ENCODE peak calls at places on chromosomes 5 and 9, in nine cellular contexts. E, V, J, B, Q, G, L, R and C are unnamed samples. For H3K36me3 and H3K27me3, the result is how much of the 10 kb centered on the place peaks cover.

GRCh38 chr9:113957778-113958430 is 81.8 kb downstream of the ZNF618 start:
- DNase-seq in R (no peak), E (no peak), Q (no peak), V (no peak), B (peak), L (peak), G (no peak), J (no peak), C (no peak)

GRCh38 chr9:99076030-99076429 is 28.9 kb upstream of the TGFBR1 start:
- DNase-seq in Q (no peak), R (no peak), E (no peak), J (no peak), V (no peak), G (no peak), B (no peak), L (no peak), C (no peak)

GRCh38 chr5:132225165-132226032 is 2.3 kb downstream of the P4HA2 start:
- DNase-seq in L (peak), E (peak), R (peak), B (peak), J (peak), G (peak), V (peak), Q (peak), C (no peak)

GRCh38 chr9:125460346-125460745 is 198.7 kb downstream of the GAPVD1 start:
- DNase-seq in E (no peak), J (no peak), Q (no peak), R (no peak), V (no peak), B (no peak), G (no peak), L (no peak), C (no peak)

GRCh38 chr9:130867556-130867955 is 29.1 kb downstream of the QRFP start:
- DNase-seq in L (no peak), B (no peak), E (no peak), J (no peak), Q (no peak), G (no peak), R (no peak), V (no peak), C (no peak)

GRCh38 chr5:149383399-149383798 is 4.3 kb upstream of the IL17B start:
- DNase-seq in G (peak), Q (no peak), R (peak), J (peak), E (no peak), V (no peak), B (no peak), L (no peak), C (no peak)

GRCh38 chr9:134050726-134051125 is 17.1 kb downstream of the BRD3 start:
- DNase-seq in Q (no peak), E (no peak), J (no peak), G (no peak), L (no peak), V (no peak), B (no peak), R (peak), C (no peak)

GRCh38 chr5:149532413-149532812 is 18.8 kb downstream of the CSNK1A1 start:
- DNase-seq in R (no peak), J (no peak), G (no peak), Q (no peak), B (no peak), E (no peak), L (no peak), V (no peak), C (no peak)

GRCh38 chr5:126166368-126166767 is 256.8 kb upstream of the GRAMD2B start:
- DNase-seq in E (no peak), R (no peak), Q (no peak), G (no peak), L (no peak), V (no peak), B (no peak), J (no peak), C (no peak)

GRCh38 chr5:150079655-150080461 is 6.5 kb downstream of the CSF1R start:
- DNase-seq in L (no peak), E (no peak), J (no peak), G (no peak), Q (no peak), B (no peak), V (no peak), R (no peak), C (peak)

GRCh38 chr9:91192379-91192775 is 169.3 kb downstream of the AUH start:
- DNase-seq in B (no peak), L (no peak), Q (no peak), R (peak), J (no peak), G (no peak), E (no peak), V (peak), C (no peak)

GRCh38 chr5:132677682-132678400 is 4.1 kb downstream of the IL4 start:
- DNase-seq in E (no peak), Q (no peak), G (no peak), V (no peak), B (no peak), J (no peak), R (no peak), L (no peak), C (peak)

GRCh38 chr9:133788045-133788818 is 50.1 kb upstream of the SARDH start:
- DNase-seq in L (no peak), G (no peak), J (no peak), R (no peak), V (no peak), B (no peak), E (no peak), Q (no peak), C (no peak)

GRCh38 chr5:88702328-88702727 is 180.7 kb downstream of the MEF2C start:
- DNase-seq in B (no peak), Q (no peak), G (no peak), E (no peak), J (no peak), L (no peak), V (no peak), R (no peak), C (no peak)

GRCh38 chr9:112665347-112665746 is 52.6 kb downstream of the INIP start:
- DNase-seq in B (no peak), R (no peak), Q (no peak), J (no peak), L (no peak), E (no peak), G (no peak), V (no peak), C (no peak)

GRCh38 chr5:36240779-36241635 is 718 bp downstream of the NADK2 start:
- DNase-seq in V (peak), G (no peak), B (peak), R (peak), J (peak), Q (peak), E (peak), L (peak), C (peak)

GRCh38 chr9:114671605-114672004 is 10.4 kb downstream of the TEX48 start:
- DNase-seq in J (no peak), B (peak), Q (no peak), R (no peak), V (no peak), L (no peak), G (no peak), E (no peak), C (no peak)

GRCh38 chr9:135131488-135131887 is 44.0 kb downstream of the OLFM1 start:
- DNase-seq in G (no peak), V (no peak), Q (no peak), J (no peak), R (no peak), L (no peak), B (no peak), E (no peak), C (no peak)

GRCh38 chr9:76155361-76155760 is 238.9 kb downstream of the RFK start:
- DNase-seq in E (no peak), Q (no peak), B (no peak), G (no peak), V (no peak), L (no peak), J (no peak), R (no peak), C (no peak)

GRCh38 chr5:103110403-103110802 is 9.5 kb downstream of the GIN1 start:
- DNase-seq in R (no peak), G (no peak), L (no peak), J (no peak), B (no peak), V (no peak), Q (no peak), E (no peak), C (no peak)

GRCh38 chr9:130186839-130187522 is 14.8 kb downstream of the NCS1 start:
- DNase-seq in J (peak), E (peak), Q (no peak), L (peak), R (no peak), G (no peak), B (peak), V (peak), C (peak)

GRCh38 chr5:87825583-87825982 is 412.9 kb upstream of the CCNH start:
- DNase-seq in E (no peak), V (no peak), B (no peak), Q (no peak), G (no peak), L (no peak), J (no peak), R (no peak), C (no peak)

GRCh38 chr9:121944741-121945191 is 148.3 kb downstream of the TTLL11 start:
- DNase-seq in R (no peak), G (no peak), L (no peak), J (no peak), B (no peak), V (no peak), E (no peak), Q (no peak), C (no peak)

GRCh38 chr9:118578467-118578866 is 790.8 kb downstream of the BRINP1 start:
- DNase-seq in Q (no peak), E (no peak), V (no peak), B (no peak), G (no peak), J (no peak), R (no peak), L (no peak), C (no peak)

GRCh38 chr5:123721721-123722276 is 209.8 kb downstream of the CSNK1G3 start:
- DNase-seq in J (no peak), Q (no peak), E (no peak), R (no peak), G (no peak), L (no peak), V (no peak), B (no peak), C (no peak)

GRCh38 chr9:87276851-87277251 is 220.8 kb upstream of the DAPK1 start:
- DNase-seq in E (no peak), L (no peak), Q (no peak), V (no peak), R (no peak), B (no peak), G (no peak), J (no peak), C (no peak)

GRCh38 chr9:86135374-86135773 is 36.0 kb upstream of the GOLM1 start:
- DNase-seq in Q (no peak), R (no peak), L (no peak), E (no peak), V (no peak), J (no peak), G (no peak), B (no peak), C (no peak)

GRCh38 chr5:150253416-150254208 is 36.0 kb downstream of the CAMK2A start:
- DNase-seq in L (no peak), J (no peak), V (no peak), Q (no peak), R (no peak), G (no peak), B (no peak), E (no peak), C (peak)

GRCh38 chr9:94144394-94144793 is 60.1 kb downstream of the PTPDC1 start:
- DNase-seq in V (no peak), R (no peak), L (peak), J (no peak), E (no peak), Q (peak), G (no peak), B (no peak), C (no peak)

GRCh38 chr9:111036068-111036789 is 2.0 kb downstream of the LPAR1 start:
- DNase-seq in V (peak), Q (peak), R (peak), G (no peak), J (peak), B (peak), E (peak), L (peak), C (peak)

GRCh38 chr5:44002381-44002901 is 386.8 kb downstream of the FGF10 start:
- DNase-seq in E (no peak), R (no peak), L (peak), B (peak), G (no peak), Q (peak), V (no peak), J (peak), C (no peak)

GRCh38 chr5:73312146-73312871 is 136.3 kb downstream of the FOXD1 start:
- DNase-seq in B (no peak), V (no peak), J (peak), Q (no peak), R (no peak), L (peak), G (no peak), E (peak), C (peak)

GRCh38 chr9:6915635-6916034 is 157.9 kb downstream of the KDM4C start:
- DNase-seq in Q (no peak), E (no peak), G (no peak), L (no peak), B (no peak), J (no peak), R (no peak), V (no peak), C (no peak)

GRCh38 chr5:66807743-66808142 is 211.6 kb downstream of the MAST4 start:
- DNase-seq in B (no peak), G (no peak), L (peak), R (no peak), E (no peak), J (no peak), Q (peak), V (no peak), C (peak)

GRCh38 chr5:40547994-40548575 is 131.6 kb upstream of the PTGER4 start:
- DNase-seq in R (no peak), J (no peak), G (no peak), B (no peak), V (no peak), Q (no peak), L (peak), E (no peak), C (no peak)

GRCh38 chr5:40551706-40552557 is 127.8 kb upstream of the PTGER4 start:
- DNase-seq in R (no peak), E (no peak), J (peak), V (peak), B (no peak), G (no peak), Q (peak), L (peak), C (no peak)

GRCh38 chr5:40549611-40550010 is 130.1 kb upstream of the PTGER4 start:
- DNase-seq in L (no peak), R (no peak), E (no peak), Q (no peak), B (no peak), J (no peak), G (no peak), V (no peak), C (no peak)

GRCh38 chr5:40550481-40550880 is 129.2 kb upstream of the PTGER4 start:
- DNase-seq in L (no peak), R (no peak), G (no peak), E (no peak), V (no peak), J (no peak), Q (no peak), B (no peak), C (no peak)

GRCh38 chr5:40547557-40547956 is 132.2 kb upstream of the PTGER4 start:
- DNase-seq in L (no peak), G (no peak), E (no peak), B (no peak), J (no peak), V (no peak), R (no peak), Q (no peak), C (no peak)
- H3K4me3 ChIP-seq in L (no peak), G (no peak), E (no peak), B (no peak), J (no peak), V (no peak), R (no peak), Q (no peak), C (no peak)

GRCh38 chr5:82022499-82022898 is 50.7 kb downstream of the ATG10 start:
- DNase-seq in R (no peak), B (no peak), E (no peak), Q (no peak), J (no peak), L (no peak), V (no peak), G (no peak), C (no peak)
- H3K36me3 ChIP-seq in R (under half), B (under half), E (under half), Q (under half), J (under half), L (under half), V (under half), G (under half), C (under half)

GRCh38 chr5:171581756-171582155 is 162.3 kb downstream of the FGF18 start:
- DNase-seq in E (no peak), R (no peak), B (no peak), G (no peak), V (no peak), Q (no peak), J (no peak), L (no peak), C (no peak)
- H3K27me3 ChIP-seq in E (under half), R (under half), B (under half), G (under half), V (under half), Q (under half), J (under half), L (under half), C (under half)

GRCh38 chr5:91311697-91312501 is 71.2 kb downstream of the ARRDC3 start:
- DNase-seq in Q (peak), G (peak), J (peak), B (peak), E (peak), R (peak), L (peak), V (peak), C (no peak)
- H3K4me3 ChIP-seq in Q (no peak), G (no peak), J (peak), B (no peak), E (no peak), R (no peak), L (no peak), V (no peak), C (no peak)

GRCh38 chr5:68891718-68892117 is 202.1 kb upstream of the SLC30A5 start:
- DNase-seq in E (no peak), V (no peak), B (no peak), Q (no peak), J (no peak), L (no peak), G (no peak), R (no peak), C (no peak)
- H3K36me3 ChIP-seq in E (under half), V (under half), B (under half), Q (under half), J (under half), L (under half), G (under half), R (under half), C (under half)

DNA sequence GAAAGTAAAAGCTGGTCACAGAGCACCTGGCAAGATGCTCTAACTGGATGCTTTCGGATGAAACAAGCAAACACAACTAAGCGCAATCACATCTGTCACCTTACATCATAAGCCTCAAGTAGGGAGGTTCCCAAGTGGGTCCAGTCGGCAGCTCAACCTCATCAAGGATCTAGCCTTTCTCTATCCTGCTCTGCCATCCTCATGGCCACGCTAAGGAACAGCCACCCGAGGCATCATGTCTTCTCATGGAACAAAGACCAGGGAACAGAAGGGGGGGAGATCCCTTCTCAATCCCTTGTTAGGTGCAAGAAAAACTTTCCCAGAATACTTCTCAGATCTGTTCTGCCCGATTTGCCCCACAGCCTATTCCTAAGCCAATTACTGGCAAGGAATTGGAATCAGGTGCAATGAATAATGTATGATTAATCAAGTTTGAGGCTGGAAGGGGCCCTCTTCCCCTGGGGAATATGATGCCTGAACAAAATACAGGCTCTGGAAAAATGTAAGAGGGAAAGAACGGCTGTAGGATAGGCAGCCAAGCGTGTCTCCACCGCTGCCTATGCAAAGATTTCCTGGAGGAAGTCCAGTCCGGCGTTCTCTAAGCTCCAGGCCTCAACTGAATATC is 1.3 kb upstream of the HABP4 start:
- DNase-seq in Q (no peak), B (no peak), E (no peak), R (no peak), G (no peak), V (no peak), J (no peak), L (no peak), C (no peak)
- H3K27me3 ChIP-seq in Q (under half), B (under half), E (under half), R (under half), G (under half), V (under half), J (under half), L (under half), C (under half)

DNA sequence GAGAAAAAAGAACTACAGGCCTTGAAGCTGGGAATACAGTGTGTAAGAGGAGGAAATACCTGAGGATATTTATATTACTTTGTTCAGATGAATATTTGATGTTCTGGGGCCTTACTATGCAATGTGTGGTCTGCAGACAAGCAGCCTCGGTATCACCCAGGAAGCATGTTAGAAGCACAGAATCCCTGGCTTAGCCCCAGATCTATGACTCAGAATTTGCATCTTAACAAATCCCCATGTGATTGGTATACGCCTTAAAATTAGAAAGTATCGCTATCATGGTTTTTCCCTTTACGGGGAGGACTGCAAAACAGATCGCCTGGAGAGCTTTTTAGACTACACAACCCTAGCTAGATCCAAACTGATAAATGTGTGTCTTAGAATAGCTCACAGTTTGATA is 121.0 kb downstream of the JAKMIP2 start:
- DNase-seq in Q (no peak), J (no peak), B (no peak), V (no peak), E (no peak), G (no peak), R (no peak), L (no peak), C (no peak)
- H3K4me3 ChIP-seq in Q (no peak), J (no peak), B (no peak), V (no peak), E (no peak), G (no peak), R (no peak), L (no peak), C (no peak)